ENCODE peak calls at places on chromosomes 2 and 18, in seven cellular contexts. V is SJSA1, X is adrenal gland, N is HepG2, E is right cardiac atrium, K is cardiac muscle cell, O is transverse colon. S is an unnamed sample. For H3K9me3 and H3K4me1, the result is how much of the 10 kb centered on the place peaks cover.

GRCh38 chr18:24199563-24199962 is 60.7 kb downstream of the CABYR start:
- DNase-seq in V (no peak), X (no peak), N (no peak), K (no peak), E (no peak), O (no peak), S (no peak)

GRCh38 chr2:32856891-32857290 is 89.9 kb upstream of the LTBP1 start:
- DNase-seq in N (no peak), V (no peak), O (no peak), E (no peak), K (no peak), X (no peak), S (no peak)

GRCh38 chr2:214747992-214748391 is 61.5 kb downstream of the BARD1 start:
- DNase-seq in O (no peak), N (no peak), V (no peak), X (no peak), E (no peak), K (no peak), S (no peak)

GRCh38 chr2:145638675-145639074 is 1118.8 kb upstream of the ZEB2 start:
- DNase-seq in K (no peak), O (no peak), V (no peak), E (no peak), X (no peak), N (no peak), S (no peak)

GRCh38 chr2:197209742-197210408 is 100.7 kb downstream of the ANKRD44 start:
- DNase-seq in E (no peak), O (no peak), K (peak), V (no peak), N (no peak), X (no peak), S (peak)

GRCh38 chr2:198242093-198242492 is 437.7 kb downstream of the PLCL1 start:
- DNase-seq in K (no peak), X (no peak), N (no peak), O (no peak), V (no peak), E (no peak), S (no peak)

GRCh38 chr2:240872317-240873097 is 3.9 kb downstream of the AGXT start:
- DNase-seq in E (no peak), O (no peak), N (no peak), V (no peak), X (no peak), K (no peak), S (no peak)

GRCh38 chr2:222272446-222273035 is 26.3 kb downstream of the PAX3 start:
- DNase-seq in V (no peak), N (no peak), K (no peak), O (no peak), E (no peak), X (no peak), S (no peak)

GRCh38 chr18:70627100-70627802 is 338.4 kb downstream of the SOCS6 start:
- DNase-seq in N (no peak), O (no peak), V (no peak), X (no peak), K (no peak), E (no peak), S (no peak)

GRCh38 chr18:70621710-70622109 is 332.9 kb downstream of the SOCS6 start:
- DNase-seq in K (no peak), V (no peak), N (no peak), E (no peak), X (no peak), O (no peak), S (no peak)

GRCh38 chr18:70620837-70621612 is 332.2 kb downstream of the SOCS6 start:
- DNase-seq in N (no peak), E (no peak), V (no peak), X (no peak), O (no peak), K (no peak), S (no peak)

GRCh38 chr18:70623106-70623505 is 334.3 kb downstream of the SOCS6 start:
- DNase-seq in V (no peak), X (no peak), K (no peak), O (no peak), E (no peak), N (no peak), S (no peak)
- H3K9me3 ChIP-seq in V (under half), X (under half), K (under half), O (under half), E (under half), N (under half), S (under half)

GRCh38 chr2:179751184-179751809 is 110.1 kb downstream of the ZNF385B start:
- DNase-seq in K (peak), N (peak), O (no peak), V (peak), E (no peak), X (no peak), S (peak)
- H3K4me1 ChIP-seq in K (under half), N (under half), O (under half), V (under half), E (under half), X (under half), S (under half)

DNA sequence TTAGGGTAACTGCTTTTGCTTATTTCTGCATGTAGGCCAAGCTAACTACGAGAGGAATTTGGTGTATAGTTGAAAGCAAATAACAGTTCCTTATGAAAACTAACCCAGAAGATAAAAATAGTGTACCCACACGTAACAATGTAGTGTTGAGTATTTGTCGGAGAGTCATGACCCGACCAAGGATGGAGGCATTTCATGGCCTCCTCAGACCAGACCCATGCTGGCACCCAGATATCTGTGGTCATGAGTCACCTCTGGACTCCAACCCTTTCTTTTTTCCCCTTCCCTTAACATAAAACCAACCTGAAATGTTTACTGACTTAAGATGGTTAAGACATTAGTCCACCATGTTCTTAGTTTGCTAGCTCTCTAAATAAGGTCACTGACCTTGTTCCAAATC is 318.7 kb downstream of the NOL4 start:
- DNase-seq in K (no peak), E (no peak), V (no peak), X (no peak), N (no peak), O (no peak), S (no peak)
- H3K9me3 ChIP-seq in K (under half), E (under half), V (under half), X (under half), N (half or more), O (under half), S (under half)

DNA sequence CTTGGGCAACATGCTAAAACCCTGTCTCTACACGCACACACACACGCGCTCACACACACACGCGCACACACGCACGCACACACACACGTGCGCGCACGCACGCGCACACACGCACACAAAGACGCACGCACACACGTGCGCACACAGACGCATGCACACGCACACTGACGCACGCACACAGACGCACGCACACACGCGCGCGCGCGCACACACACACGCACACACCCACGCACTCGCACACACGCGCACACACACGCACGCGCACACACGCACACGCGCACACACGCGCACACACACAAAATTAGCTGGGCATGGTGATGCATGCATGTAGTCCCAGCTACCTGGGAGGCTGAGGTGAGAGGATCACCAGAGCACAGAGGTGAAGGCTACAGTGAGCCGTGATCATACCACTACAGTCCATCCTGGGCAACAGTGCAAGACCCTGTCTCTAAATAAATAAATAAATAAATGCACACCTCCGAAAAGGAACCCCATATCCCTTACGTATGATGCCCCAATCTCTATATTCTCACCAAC is 8.1 kb upstream of the IAH1 start:
- DNase-seq in O (no peak), N (no peak), V (no peak), K (no peak), X (no peak), E (no peak), S (no peak)
- H3K4me1 ChIP-seq in O (under half), N (under half), V (under half), K (under half), X (under half), E (under half), S (under half)